ENCODE peak calls at places on chromosomes 13 and 19, in four cellular contexts. F is HS-5; P is Calu3; E is activated naive CD8-positive, alpha-beta T cell treated with anti-CD3 and anti-CD28 coated beads for 36 hours. B is an unnamed sample.

GRCh38 chr13:42420304-42420703 is 148.4 kb downstream of the AKAP11 start:
- DNase-seq in F (no peak), P (no peak), E (peak), B (no peak)

GRCh38 chr13:112696869-112697465 is 7.1 kb downstream of the ATP11A start:
- DNase-seq in F (no peak), P (no peak), E (no peak), B (no peak)

GRCh38 chr13:77362166-77362565 is 35.3 kb upstream of the MYCBP2 start:
- DNase-seq in F (no peak), P (no peak), E (no peak), B (no peak)

GRCh38 chr19:1882089-1882785 is 3.1 kb downstream of the ABHD17A start:
- DNase-seq in F (no peak), P (no peak), E (peak), B (no peak)

GRCh38 chr13:23643828-23644419 is 73.7 kb downstream of the TNFRSF19 start:
- DNase-seq in F (no peak), P (no peak), E (no peak), B (no peak)

GRCh38 chr19:44684892-44685847 is 13.8 kb upstream of the CEACAM16 start:
- DNase-seq in F (peak), P (peak), E (peak), B (peak)

GRCh38 chr19:33394006-33394722 is 20.7 kb downstream of the CEBPG start:
- DNase-seq in F (peak), P (no peak), E (no peak), B (no peak)

GRCh38 chr13:113815151-113816058 is 48.5 kb downstream of the GAS6 start:
- DNase-seq in F (no peak), P (no peak), E (peak), B (no peak)

GRCh38 chr19:48874309-48875135 is 2.3 kb downstream of the PPP1R15A start:
- DNase-seq in F (peak), P (no peak), E (no peak), B (peak)

GRCh38 chr19:8340341-8341096 is 2.5 kb downstream of the KANK3 start:
- DNase-seq in F (no peak), P (no peak), E (no peak), B (no peak)

GRCh38 chr19:40457048-40457447 is 8.5 kb downstream of the BLVRB start:
- DNase-seq in F (no peak), P (no peak), E (no peak), B (no peak)

GRCh38 chr13:74133657-74134201 is 475 bp downstream of the KLF12 start:
- DNase-seq in F (peak), P (peak), E (peak), B (peak)

GRCh38 chr13:110507678-110508381 is 53.7 kb downstream of the RAB20 start:
- DNase-seq in F (no peak), P (peak), E (no peak), B (no peak)

GRCh38 chr13:112836940-112837339 is 132.1 kb upstream of the MCF2L start:
- DNase-seq in F (no peak), P (no peak), E (no peak), B (no peak)